ENCODE peak calls at places on chromosome 7, in nine cellular contexts. One of them, this sample, is unnamed.

GRCh38 chr7:99451936-99452335 is 13.2 kb downstream of the CPSF4 start:
- DNase-seq in GM23248: no peak
- DNase-seq in IMR-90: no peak
- DNase-seq in hepatocyte: no peak
- DNase-seq in mammary epithelial cell: no peak
- DNase-seq in PC-3: no peak
- DNase-seq in GM23338: no peak
- DNase-seq in Karpas-422: no peak
- DNase-seq in mesenchymal stem cell: no peak
- DNase-seq in this sample: no peak

GRCh38 chr7:39967420-39968161 is 17.5 kb downstream of the CDK13 start:
- DNase-seq in Karpas-422: no peak
- DNase-seq in PC-3: no peak
- DNase-seq in GM23338: no peak
- DNase-seq in mammary epithelial cell: no peak
- DNase-seq in IMR-90: no peak
- DNase-seq in hepatocyte: no peak
- DNase-seq in mesenchymal stem cell: no peak
- DNase-seq in GM23248: no peak
- DNase-seq in this sample: no peak

GRCh38 chr7:46757006-46757405 is 824.9 kb downstream of the TNS3 start:
- DNase-seq in IMR-90: no peak
- DNase-seq in GM23338: no peak
- DNase-seq in Karpas-422: no peak
- DNase-seq in PC-3: no peak
- DNase-seq in mesenchymal stem cell: no peak
- DNase-seq in mammary epithelial cell: no peak
- DNase-seq in hepatocyte: no peak
- DNase-seq in GM23248: no peak
- DNase-seq in this sample: no peak

GRCh38 chr7:118870187-118870586 is 645.7 kb downstream of the ANKRD7 start:
- DNase-seq in PC-3: peak; percentile 18
- DNase-seq in hepatocyte: no peak
- DNase-seq in GM23248: no peak
- DNase-seq in GM23338: peak; percentile 76
- DNase-seq in Karpas-422: peak; percentile 50
- DNase-seq in IMR-90: no peak
- DNase-seq in mesenchymal stem cell: peak; percentile 14
- DNase-seq in mammary epithelial cell: peak; percentile 32
- DNase-seq in this sample: peak; percentile 23

GRCh38 chr7:88546808-88547207 is 212.7 kb upstream of the ZNF804B start:
- DNase-seq in Karpas-422: peak; percentile 83
- DNase-seq in GM23338: peak; percentile 79
- DNase-seq in mesenchymal stem cell: no peak
- DNase-seq in PC-3: peak; percentile 62
- DNase-seq in GM23248: peak; percentile 15
- DNase-seq in IMR-90: no peak
- DNase-seq in hepatocyte: peak; percentile 15
- DNase-seq in mammary epithelial cell: peak; percentile 39
- DNase-seq in this sample: no peak

GRCh38 chr7:95628831-95629439 is 32.6 kb upstream of the PDK4 start:
- DNase-seq in mesenchymal stem cell: peak; percentile 59
- DNase-seq in GM23338: no peak
- DNase-seq in PC-3: no peak
- DNase-seq in IMR-90: peak; percentile 13
- DNase-seq in mammary epithelial cell: no peak
- DNase-seq in GM23248: peak; percentile 84
- DNase-seq in Karpas-422: no peak
- DNase-seq in hepatocyte: peak; percentile 30
- DNase-seq in this sample: peak; percentile 93

GRCh38 chr7:98107313-98107691 is 640 bp downstream of the LMTK2 start:
- DNase-seq in Karpas-422: peak; percentile 57
- DNase-seq in GM23248: peak; percentile 36
- DNase-seq in mammary epithelial cell: peak; percentile 5
- DNase-seq in GM23338: peak; percentile 39
- DNase-seq in IMR-90: no peak
- DNase-seq in mesenchymal stem cell: no peak
- DNase-seq in hepatocyte: peak; percentile 50
- DNase-seq in PC-3: peak; percentile 9
- DNase-seq in this sample: no peak

GRCh38 chr7:138565451-138566114 is 105.5 kb downstream of the TRIM24 start:
- DNase-seq in IMR-90: peak; percentile 78
- DNase-seq in Karpas-422: no peak
- DNase-seq in mammary epithelial cell: peak; percentile 32
- DNase-seq in mesenchymal stem cell: peak; percentile 36
- DNase-seq in GM23338: peak; percentile 75
- DNase-seq in GM23248: peak; percentile 30
- DNase-seq in hepatocyte: peak; percentile 22
- DNase-seq in PC-3: no peak
- DNase-seq in this sample: peak; percentile 67

GRCh38 chr7:157717211-157718174 is 380.7 kb downstream of the DNAJB6 start:
- DNase-seq in hepatocyte: no peak
- DNase-seq in PC-3: no peak
- DNase-seq in GM23248: no peak
- DNase-seq in GM23338: no peak
- DNase-seq in mesenchymal stem cell: no peak
- DNase-seq in Karpas-422: no peak
- DNase-seq in IMR-90: no peak
- DNase-seq in mammary epithelial cell: no peak
- DNase-seq in this sample: no peak

GRCh38 chr7:96497567-96497966 is 175.7 kb upstream of the SLC25A13 start:
- DNase-seq in GM23338: no peak
- DNase-seq in hepatocyte: no peak
- DNase-seq in mesenchymal stem cell: no peak
- DNase-seq in Karpas-422: no peak
- DNase-seq in GM23248: no peak
- DNase-seq in PC-3: no peak
- DNase-seq in IMR-90: no peak
- DNase-seq in mammary epithelial cell: no peak
- DNase-seq in this sample: no peak

GRCh38 chr7:95605275-95605674 is 9.0 kb upstream of the PDK4 start:
- DNase-seq in Karpas-422: no peak
- DNase-seq in GM23248: no peak
- DNase-seq in PC-3: no peak
- DNase-seq in mesenchymal stem cell: no peak
- DNase-seq in hepatocyte: no peak
- DNase-seq in mammary epithelial cell: no peak
- DNase-seq in GM23338: no peak
- DNase-seq in IMR-90: no peak
- DNase-seq in this sample: no peak

GRCh38 chr7:158344706-158345300 is 242.8 kb downstream of the PTPRN2 start:
- DNase-seq in hepatocyte: no peak
- DNase-seq in GM23248: no peak
- DNase-seq in GM23338: no peak
- DNase-seq in mammary epithelial cell: no peak
- DNase-seq in mesenchymal stem cell: no peak
- DNase-seq in Karpas-422: no peak
- DNase-seq in IMR-90: no peak
- DNase-seq in PC-3: no peak
- DNase-seq in this sample: no peak

GRCh38 chr7:35758421-35758820 is 42.4 kb upstream of the SEPTIN7 start:
- DNase-seq in hepatocyte: peak; percentile 42
- DNase-seq in IMR-90: no peak
- DNase-seq in PC-3: no peak
- DNase-seq in GM23338: peak; percentile 48
- DNase-seq in Karpas-422: no peak
- DNase-seq in mesenchymal stem cell: peak; percentile 13
- DNase-seq in GM23248: no peak
- DNase-seq in mammary epithelial cell: no peak
- DNase-seq in this sample: no peak

GRCh38 chr7:150890853-150891584 is 38.7 kb downstream of the AOC1 start:
- DNase-seq in Karpas-422: no peak
- DNase-seq in mesenchymal stem cell: no peak
- DNase-seq in GM23338: no peak
- DNase-seq in mammary epithelial cell: no peak
- DNase-seq in hepatocyte: no peak
- DNase-seq in IMR-90: no peak
- DNase-seq in GM23248: no peak
- DNase-seq in PC-3: no peak
- DNase-seq in this sample: no peak

GRCh38 chr7:43582503-43583423 is at the start of gene STK17A:
- DNase-seq in mammary epithelial cell: peak; percentile 90
- DNase-seq in hepatocyte: peak; percentile 96
- DNase-seq in mesenchymal stem cell: peak; percentile 86
- DNase-seq in PC-3: peak; percentile 92
- DNase-seq in IMR-90: peak; percentile 85
- DNase-seq in Karpas-422: peak; percentile 97
- DNase-seq in GM23338: peak; percentile 98
- DNase-seq in GM23248: peak; percentile 95
- DNase-seq in this sample: peak; percentile 81

GRCh38 chr7:106415433-106415832 is 130.7 kb upstream of the NAMPT start:
- DNase-seq in GM23248: no peak
- DNase-seq in IMR-90: peak; percentile 9
- DNase-seq in GM23338: no peak
- DNase-seq in hepatocyte: no peak
- DNase-seq in mesenchymal stem cell: peak; percentile 29
- DNase-seq in PC-3: no peak
- DNase-seq in mammary epithelial cell: no peak
- DNase-seq in Karpas-422: no peak
- DNase-seq in this sample: no peak
- H3K4me2 ChIP-seq in GM23248: no peak overlapping the region
- H3K4me2 ChIP-seq in IMR-90: no peak overlapping the region
- H3K4me2 ChIP-seq in GM23338: no peak overlapping the region
- H3K4me2 ChIP-seq in hepatocyte: no peak overlapping the region
- H3K4me2 ChIP-seq in mesenchymal stem cell: no peak overlapping the region
- H3K4me2 ChIP-seq in PC-3: no peak overlapping the region
- H3K4me2 ChIP-seq in mammary epithelial cell: no peak overlapping the region
- H3K4me2 ChIP-seq in Karpas-422: no peak overlapping the region
- H3K4me2 ChIP-seq in this sample: no peak overlapping the region

DNA sequence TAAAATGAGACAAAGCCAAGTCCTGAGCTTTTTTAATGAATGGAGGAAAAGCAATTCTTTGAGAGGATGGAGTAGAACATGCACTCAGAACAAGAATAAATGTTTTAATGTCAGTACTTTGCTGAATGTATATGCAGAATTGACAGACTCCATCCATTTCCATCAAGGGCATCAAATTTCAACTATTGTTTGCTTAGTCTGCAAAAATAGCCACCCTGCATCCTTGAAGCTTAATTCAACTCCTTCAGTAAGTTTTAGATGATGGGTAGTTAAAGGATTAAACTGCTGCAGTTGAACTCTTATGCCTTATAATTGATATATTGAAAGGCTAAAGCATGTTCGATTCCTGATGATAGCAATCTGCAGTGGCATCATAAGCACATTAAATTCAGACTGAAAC is 99.7 kb upstream of the IFRD1 start:
- DNase-seq in PC-3: no peak
- DNase-seq in mammary epithelial cell: no peak
- DNase-seq in Karpas-422: no peak
- DNase-seq in GM23248: no peak
- DNase-seq in IMR-90: no peak
- DNase-seq in mesenchymal stem cell: no peak
- DNase-seq in hepatocyte: no peak
- DNase-seq in GM23338: no peak
- DNase-seq in this sample: no peak
- H3K4me2 ChIP-seq in PC-3: no peak overlapping the region
- H3K4me2 ChIP-seq in mammary epithelial cell: no peak overlapping the region
- H3K4me2 ChIP-seq in Karpas-422: no peak overlapping the region
- H3K4me2 ChIP-seq in GM23248: no peak overlapping the region
- H3K4me2 ChIP-seq in IMR-90: peak overlapping the region; percentile 35
- H3K4me2 ChIP-seq in mesenchymal stem cell: no peak overlapping the region
- H3K4me2 ChIP-seq in hepatocyte: no peak overlapping the region
- H3K4me2 ChIP-seq in GM23338: no peak overlapping the region
- H3K4me2 ChIP-seq in this sample: no peak overlapping the region

GRCh38 chr7:29488977-29489376 is 74.7 kb upstream of the PRR15 start:
- DNase-seq in hepatocyte: peak; percentile 20
- DNase-seq in GM23338: no peak
- DNase-seq in PC-3: peak; percentile 60
- DNase-seq in mammary epithelial cell: peak; percentile 67
- DNase-seq in GM23248: peak; percentile 89
- DNase-seq in Karpas-422: no peak
- DNase-seq in mesenchymal stem cell: peak; percentile 75
- DNase-seq in IMR-90: peak; percentile 24
- DNase-seq in this sample: peak; percentile 94
- H3K4me2 ChIP-seq in hepatocyte: peak overlapping the region; percentile 7
- H3K4me2 ChIP-seq in GM23338: no peak overlapping the region
- H3K4me2 ChIP-seq in PC-3: peak overlapping the region; percentile 21
- H3K4me2 ChIP-seq in mammary epithelial cell: peak overlapping the region; percentile 38
- H3K4me2 ChIP-seq in GM23248: peak overlapping the region; percentile 67
- H3K4me2 ChIP-seq in Karpas-422: no peak overlapping the region
- H3K4me2 ChIP-seq in mesenchymal stem cell: no peak overlapping the region
- H3K4me2 ChIP-seq in IMR-90: no peak overlapping the region
- H3K4me2 ChIP-seq in this sample: peak overlapping the region; percentile 40

DNA sequence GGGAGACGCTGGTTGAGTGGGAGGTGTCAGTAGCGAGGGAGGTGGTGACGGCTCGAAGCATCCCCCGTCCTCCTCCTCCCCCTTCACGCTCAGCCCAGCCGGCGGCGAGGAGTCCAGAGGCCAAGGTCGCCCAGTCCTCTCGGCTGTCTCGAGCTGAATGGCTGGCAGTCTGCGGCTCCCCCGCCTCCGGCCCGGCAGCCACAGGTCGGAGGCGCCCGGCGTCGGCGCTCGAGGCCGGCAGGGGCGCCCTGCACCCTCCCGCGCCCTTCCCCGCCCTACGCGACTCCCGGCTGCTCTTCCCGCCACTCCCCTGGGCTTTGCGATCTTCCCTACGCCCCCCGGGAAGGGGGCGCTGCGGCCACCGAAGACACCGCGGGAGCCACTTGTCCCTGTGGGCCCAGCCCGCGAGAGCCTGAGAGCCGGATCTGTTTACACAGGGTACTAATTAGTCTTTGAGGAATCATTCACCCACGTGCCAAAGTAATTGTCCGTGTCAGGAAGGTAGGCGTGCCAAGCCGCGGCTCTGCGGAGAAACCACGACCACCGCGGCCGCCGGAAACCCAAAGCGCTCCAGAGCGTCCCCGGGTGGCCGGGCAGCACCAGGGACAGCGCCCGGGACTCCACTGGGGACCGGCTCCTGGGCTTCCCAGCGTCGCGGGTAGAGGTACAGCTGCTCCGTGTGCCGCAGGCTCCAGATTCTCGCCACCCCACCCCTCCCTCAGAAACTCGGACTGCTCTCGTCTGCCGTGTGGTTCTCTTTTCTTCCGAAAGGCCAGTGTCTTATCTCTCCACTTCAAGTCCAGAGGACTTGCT is at the start of gene NXPH1:
- DNase-seq in GM23338: peak; percentile 83
- DNase-seq in mammary epithelial cell: no peak
- DNase-seq in mesenchymal stem cell: peak; percentile 21
- DNase-seq in hepatocyte: peak; percentile 78
- DNase-seq in PC-3: no peak
- DNase-seq in GM23248: peak; percentile 27
- DNase-seq in Karpas-422: no peak
- DNase-seq in IMR-90: no peak
- DNase-seq in this sample: no peak
- H3K4me2 ChIP-seq in GM23338: peak within 1 kb of the TSS; percentile 99
- H3K4me2 ChIP-seq in mammary epithelial cell: no peak within 1 kb of the TSS
- H3K4me2 ChIP-seq in mesenchymal stem cell: peak within 1 kb of the TSS; percentile 47
- H3K4me2 ChIP-seq in hepatocyte: peak within 1 kb of the TSS; percentile 82
- H3K4me2 ChIP-seq in PC-3: no peak within 1 kb of the TSS
- H3K4me2 ChIP-seq in GM23248: no peak within 1 kb of the TSS
- H3K4me2 ChIP-seq in Karpas-422: no peak within 1 kb of the TSS
- H3K4me2 ChIP-seq in IMR-90: no peak within 1 kb of the TSS
- H3K4me2 ChIP-seq in this sample: no peak within 1 kb of the TSS

GRCh38 chr7:49398236-49398635 is 375.2 kb upstream of the VWC2 start:
- DNase-seq in mammary epithelial cell: no peak
- DNase-seq in GM23248: no peak
- DNase-seq in GM23338: no peak
- DNase-seq in Karpas-422: no peak
- DNase-seq in PC-3: no peak
- DNase-seq in IMR-90: no peak
- DNase-seq in hepatocyte: no peak
- DNase-seq in mesenchymal stem cell: no peak
- DNase-seq in this sample: peak; percentile 3
- H3K4me2 ChIP-seq in mammary epithelial cell: peak overlapping the region; percentile 47
- H3K4me2 ChIP-seq in GM23248: no peak overlapping the region
- H3K4me2 ChIP-seq in GM23338: no peak overlapping the region
- H3K4me2 ChIP-seq in Karpas-422: no peak overlapping the region
- H3K4me2 ChIP-seq in PC-3: peak overlapping the region; percentile 76
- H3K4me2 ChIP-seq in IMR-90: no peak overlapping the region
- H3K4me2 ChIP-seq in hepatocyte: no peak overlapping the region
- H3K4me2 ChIP-seq in mesenchymal stem cell: no peak overlapping the region
- H3K4me2 ChIP-seq in this sample: no peak overlapping the region